ENCODE peak calls at places on chromosome 13, in nine cellular contexts. One of them, this sample, is unnamed.

GRCh38 chr13:29454931-29455481 is 140.5 kb downstream of the SLC7A1 start:
- DNase-seq in H1: peak; percentile 55
- DNase-seq in dorsolateral prefrontal cortex: no peak
- DNase-seq in fibroblast of the aortic adventitia: no peak
- DNase-seq in body of pancreas: no peak
- DNase-seq in AG09319: no peak
- DNase-seq in endothelial cell: no peak
- DNase-seq in testis: no peak
- DNase-seq in GM10248: peak; percentile 47
- DNase-seq in this sample: no peak

GRCh38 chr13:102773441-102774209 is at the start of gene TEX30:
- DNase-seq in GM10248: peak; percentile 94
- DNase-seq in dorsolateral prefrontal cortex: peak; percentile 60
- DNase-seq in body of pancreas: peak; percentile 82
- DNase-seq in fibroblast of the aortic adventitia: peak; percentile 75
- DNase-seq in AG09319: peak; percentile 53
- DNase-seq in H1: peak; percentile 88
- DNase-seq in testis: peak; percentile 83
- DNase-seq in endothelial cell: peak; percentile 87
- DNase-seq in this sample: peak; percentile 90

GRCh38 chr13:111850458-111850857 is 216.5 kb upstream of the SOX1 start:
- DNase-seq in body of pancreas: no peak
- DNase-seq in endothelial cell: no peak
- DNase-seq in testis: no peak
- DNase-seq in dorsolateral prefrontal cortex: no peak
- DNase-seq in H1: peak; percentile 40
- DNase-seq in GM10248: no peak
- DNase-seq in fibroblast of the aortic adventitia: no peak
- DNase-seq in AG09319: no peak
- DNase-seq in this sample: peak; percentile 51

GRCh38 chr13:42497798-42498197 is 76.2 kb upstream of the TNFSF11 start:
- DNase-seq in fibroblast of the aortic adventitia: peak; percentile 90
- DNase-seq in endothelial cell: no peak
- DNase-seq in testis: no peak
- DNase-seq in GM10248: peak; percentile 54
- DNase-seq in dorsolateral prefrontal cortex: no peak
- DNase-seq in AG09319: no peak
- DNase-seq in H1: no peak
- DNase-seq in body of pancreas: no peak
- DNase-seq in this sample: no peak

GRCh38 chr13:32585625-32586021 is 629 bp upstream of the PDS5B start:
- DNase-seq in endothelial cell: peak; percentile 10
- DNase-seq in fibroblast of the aortic adventitia: no peak
- DNase-seq in testis: no peak
- DNase-seq in H1: no peak
- DNase-seq in AG09319: no peak
- DNase-seq in GM10248: no peak
- DNase-seq in dorsolateral prefrontal cortex: no peak
- DNase-seq in body of pancreas: peak; percentile 23
- DNase-seq in this sample: no peak

GRCh38 chr13:112959206-112959605 is 9.8 kb upstream of the MCF2L start:
- DNase-seq in fibroblast of the aortic adventitia: no peak
- DNase-seq in H1: no peak
- DNase-seq in AG09319: no peak
- DNase-seq in dorsolateral prefrontal cortex: no peak
- DNase-seq in testis: peak; percentile 69
- DNase-seq in endothelial cell: no peak
- DNase-seq in GM10248: no peak
- DNase-seq in body of pancreas: no peak
- DNase-seq in this sample: no peak

GRCh38 chr13:106105153-106105552 is 430.3 kb downstream of the EFNB2 start:
- DNase-seq in endothelial cell: no peak
- DNase-seq in AG09319: no peak
- DNase-seq in GM10248: no peak
- DNase-seq in body of pancreas: no peak
- DNase-seq in fibroblast of the aortic adventitia: no peak
- DNase-seq in dorsolateral prefrontal cortex: no peak
- DNase-seq in testis: no peak
- DNase-seq in H1: no peak
- DNase-seq in this sample: no peak

GRCh38 chr13:25276748-25277147 is 10.5 kb downstream of the MTMR6 start:
- DNase-seq in H1: no peak
- DNase-seq in endothelial cell: no peak
- DNase-seq in GM10248: no peak
- DNase-seq in body of pancreas: no peak
- DNase-seq in fibroblast of the aortic adventitia: no peak
- DNase-seq in dorsolateral prefrontal cortex: no peak
- DNase-seq in AG09319: no peak
- DNase-seq in testis: no peak
- DNase-seq in this sample: no peak

GRCh38 chr13:29594710-29595379 is 643 bp downstream of the SLC7A1 start:
- DNase-seq in testis: peak; percentile 48
- DNase-seq in H1: no peak
- DNase-seq in body of pancreas: peak; percentile 64
- DNase-seq in AG09319: no peak
- DNase-seq in dorsolateral prefrontal cortex: no peak
- DNase-seq in endothelial cell: peak; percentile 39
- DNase-seq in fibroblast of the aortic adventitia: peak; percentile 64
- DNase-seq in GM10248: peak; percentile 77
- DNase-seq in this sample: peak; percentile 75

GRCh38 chr13:51765142-51765515 is 38.8 kb downstream of the DHRS12 start:
- DNase-seq in GM10248: no peak
- DNase-seq in endothelial cell: no peak
- DNase-seq in AG09319: no peak
- DNase-seq in testis: no peak
- DNase-seq in dorsolateral prefrontal cortex: no peak
- DNase-seq in fibroblast of the aortic adventitia: peak; percentile 20
- DNase-seq in H1: no peak
- DNase-seq in body of pancreas: no peak
- DNase-seq in this sample: no peak

GRCh38 chr13:24713022-24713421 is 32.8 kb downstream of the ATP12A start:
- DNase-seq in H1: no peak
- DNase-seq in endothelial cell: no peak
- DNase-seq in testis: no peak
- DNase-seq in dorsolateral prefrontal cortex: no peak
- DNase-seq in body of pancreas: no peak
- DNase-seq in GM10248: no peak
- DNase-seq in fibroblast of the aortic adventitia: no peak
- DNase-seq in AG09319: no peak
- DNase-seq in this sample: no peak

GRCh38 chr13:31038834-31039552 is 106.5 kb downstream of the TEX26 start:
- DNase-seq in H1: no peak
- DNase-seq in fibroblast of the aortic adventitia: no peak
- DNase-seq in testis: no peak
- DNase-seq in body of pancreas: no peak
- DNase-seq in GM10248: peak; percentile 46
- DNase-seq in endothelial cell: no peak
- DNase-seq in AG09319: no peak
- DNase-seq in dorsolateral prefrontal cortex: no peak
- DNase-seq in this sample: no peak

GRCh38 chr13:20351279-20352022 is 119.3 kb upstream of the GJB6 start:
- DNase-seq in fibroblast of the aortic adventitia: peak; percentile 38
- DNase-seq in body of pancreas: no peak
- DNase-seq in GM10248: no peak
- DNase-seq in dorsolateral prefrontal cortex: no peak
- DNase-seq in H1: no peak
- DNase-seq in AG09319: no peak
- DNase-seq in testis: no peak
- DNase-seq in endothelial cell: no peak
- DNase-seq in this sample: no peak

GRCh38 chr13:110812111-110812868 is 98.8 kb downstream of the ING1 start:
- DNase-seq in body of pancreas: no peak
- DNase-seq in endothelial cell: no peak
- DNase-seq in fibroblast of the aortic adventitia: peak; percentile 26
- DNase-seq in AG09319: no peak
- DNase-seq in H1: peak; percentile 68
- DNase-seq in dorsolateral prefrontal cortex: no peak
- DNase-seq in testis: no peak
- DNase-seq in GM10248: no peak
- DNase-seq in this sample: no peak

GRCh38 chr13:20702945-20703784 is at the start of gene IL17D:
- DNase-seq in fibroblast of the aortic adventitia: no peak
- DNase-seq in testis: no peak
- DNase-seq in body of pancreas: peak; percentile 32
- DNase-seq in endothelial cell: peak; percentile 36
- DNase-seq in H1: peak; percentile 65
- DNase-seq in dorsolateral prefrontal cortex: no peak
- DNase-seq in AG09319: no peak
- DNase-seq in GM10248: peak; percentile 63
- DNase-seq in this sample: no peak

GRCh38 chr13:27973956-27974662 is 5.0 kb upstream of the CDX2 start:
- DNase-seq in body of pancreas: no peak
- DNase-seq in endothelial cell: no peak
- DNase-seq in fibroblast of the aortic adventitia: no peak
- DNase-seq in dorsolateral prefrontal cortex: no peak
- DNase-seq in H1: no peak
- DNase-seq in GM10248: no peak
- DNase-seq in AG09319: no peak
- DNase-seq in testis: no peak
- DNase-seq in this sample: peak; percentile 29

GRCh38 chr13:65830411-65831172 is 1399.5 kb downstream of the PCDH9 start:
- DNase-seq in H1: no peak
- DNase-seq in dorsolateral prefrontal cortex: no peak
- DNase-seq in fibroblast of the aortic adventitia: no peak
- DNase-seq in endothelial cell: no peak
- DNase-seq in AG09319: no peak
- DNase-seq in GM10248: no peak
- DNase-seq in body of pancreas: no peak
- DNase-seq in testis: no peak
- DNase-seq in this sample: no peak

GRCh38 chr13:112952759-112953541 is 16.1 kb upstream of the MCF2L start:
- DNase-seq in AG09319: no peak
- DNase-seq in testis: no peak
- DNase-seq in body of pancreas: no peak
- DNase-seq in fibroblast of the aortic adventitia: no peak
- DNase-seq in GM10248: no peak
- DNase-seq in H1: no peak
- DNase-seq in dorsolateral prefrontal cortex: no peak
- DNase-seq in endothelial cell: no peak
- DNase-seq in this sample: no peak

GRCh38 chr13:94660695-94661324 is 51.5 kb downstream of the SOX21 start:
- DNase-seq in fibroblast of the aortic adventitia: peak; percentile 51
- DNase-seq in testis: no peak
- DNase-seq in H1: no peak
- DNase-seq in body of pancreas: no peak
- DNase-seq in GM10248: no peak
- DNase-seq in dorsolateral prefrontal cortex: no peak
- DNase-seq in endothelial cell: peak; percentile 15
- DNase-seq in AG09319: no peak
- DNase-seq in this sample: no peak
- TF ChIP-seq CTCF in fibroblast of the aortic adventitia: peak; percentile 54
- TF ChIP-seq CTCF in testis: no peak
- TF ChIP-seq CTCF in H1: peak; percentile 50
- TF ChIP-seq CTCF in body of pancreas: peak; percentile 2
- TF ChIP-seq CTCF in GM10248: peak; percentile 26
- TF ChIP-seq CTCF in dorsolateral prefrontal cortex: peak; percentile 47
- TF ChIP-seq CTCF in endothelial cell: no peak
- TF ChIP-seq CTCF in AG09319: peak; percentile 35
- TF ChIP-seq CTCF in this sample: peak; percentile 70

GRCh38 chr13:49904729-49905456 is 31.2 kb downstream of the SPRYD7 start:
- DNase-seq in fibroblast of the aortic adventitia: no peak
- DNase-seq in dorsolateral prefrontal cortex: no peak
- DNase-seq in testis: no peak
- DNase-seq in GM10248: no peak
- DNase-seq in H1: no peak
- DNase-seq in AG09319: no peak
- DNase-seq in endothelial cell: no peak
- DNase-seq in body of pancreas: no peak
- DNase-seq in this sample: no peak

DNA sequence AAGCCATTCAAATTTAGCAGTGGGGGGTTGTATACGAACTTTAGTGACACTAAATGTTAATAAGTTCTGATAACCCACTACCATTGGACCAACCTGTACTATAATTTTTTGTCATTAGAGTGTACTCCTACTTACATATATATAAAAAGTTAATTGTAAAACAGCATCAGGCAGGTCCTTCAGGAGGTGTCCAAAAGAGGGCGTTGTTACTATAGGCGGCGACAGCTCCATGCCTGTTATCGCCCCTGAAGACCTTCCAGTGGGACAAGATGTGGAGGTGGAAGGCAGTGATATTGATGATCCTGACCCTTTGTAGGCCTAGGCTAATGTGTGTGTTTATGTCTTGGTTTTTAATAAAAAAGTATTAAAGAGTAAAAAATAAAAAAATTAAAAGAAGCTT is 27.5 kb downstream of the SPRYD7 start:
- DNase-seq in testis: no peak
- DNase-seq in dorsolateral prefrontal cortex: no peak
- DNase-seq in AG09319: no peak
- DNase-seq in body of pancreas: no peak
- DNase-seq in H1: no peak
- DNase-seq in endothelial cell: peak; percentile 8
- DNase-seq in GM10248: no peak
- DNase-seq in fibroblast of the aortic adventitia: no peak
- DNase-seq in this sample: no peak
- TF ChIP-seq CTCF in testis: no peak
- TF ChIP-seq CTCF in dorsolateral prefrontal cortex: no peak
- TF ChIP-seq CTCF in AG09319: no peak
- TF ChIP-seq CTCF in body of pancreas: no peak
- TF ChIP-seq CTCF in H1: peak; percentile 47
- TF ChIP-seq CTCF in endothelial cell: no peak
- TF ChIP-seq CTCF in GM10248: no peak
- TF ChIP-seq CTCF in fibroblast of the aortic adventitia: no peak
- TF ChIP-seq CTCF in this sample: peak; percentile 29

DNA sequence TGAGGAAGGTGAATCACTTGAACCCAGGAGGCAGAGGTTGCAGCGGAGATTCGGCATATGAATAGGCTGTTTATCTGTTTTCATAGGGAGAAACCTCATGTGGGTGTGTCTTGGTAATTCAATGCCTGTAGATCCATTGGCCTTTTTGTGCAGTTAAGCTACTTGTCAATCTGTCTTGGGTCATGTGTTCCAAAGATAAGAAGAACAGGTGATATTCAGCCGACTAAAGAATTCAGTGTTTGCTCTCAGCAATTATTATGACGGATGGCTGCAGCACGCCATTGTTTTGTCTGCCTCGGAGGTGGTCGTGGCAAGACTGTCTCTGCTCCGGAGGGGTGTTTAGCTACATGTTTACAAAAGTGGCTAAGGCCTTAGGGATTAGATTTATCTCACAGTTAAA is 573.0 kb upstream of the PCDH9 start:
- DNase-seq in H1: no peak
- DNase-seq in testis: no peak
- DNase-seq in body of pancreas: no peak
- DNase-seq in GM10248: no peak
- DNase-seq in fibroblast of the aortic adventitia: no peak
- DNase-seq in AG09319: no peak
- DNase-seq in endothelial cell: no peak
- DNase-seq in dorsolateral prefrontal cortex: no peak
- DNase-seq in this sample: no peak
- TF ChIP-seq CTCF in H1: no peak
- TF ChIP-seq CTCF in testis: no peak
- TF ChIP-seq CTCF in body of pancreas: no peak
- TF ChIP-seq CTCF in GM10248: no peak
- TF ChIP-seq CTCF in fibroblast of the aortic adventitia: no peak
- TF ChIP-seq CTCF in AG09319: no peak
- TF ChIP-seq CTCF in endothelial cell: no peak
- TF ChIP-seq CTCF in dorsolateral prefrontal cortex: no peak
- TF ChIP-seq CTCF in this sample: no peak

DNA sequence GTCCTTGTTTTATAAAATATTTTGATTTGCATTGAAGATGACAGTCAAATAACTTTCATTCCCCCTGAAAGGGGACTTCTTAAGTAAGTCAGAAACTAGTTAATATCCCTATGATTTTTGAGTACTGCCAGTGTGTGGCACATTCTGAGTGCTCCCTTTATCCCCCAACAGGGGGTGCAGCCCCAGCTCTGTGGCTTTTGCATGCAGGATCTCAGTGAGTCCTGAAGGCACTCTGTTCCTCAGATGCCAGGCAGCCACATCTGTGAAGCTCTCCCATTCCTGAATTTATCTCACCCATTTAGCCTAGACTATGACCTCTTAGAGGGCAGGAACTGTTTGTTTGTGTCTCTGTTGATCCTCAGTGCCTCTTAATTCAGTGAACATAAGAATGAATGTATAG is 123.1 kb downstream of the CDK8 start:
- DNase-seq in endothelial cell: peak; percentile 62
- DNase-seq in GM10248: no peak
- DNase-seq in H1: peak; percentile 59
- DNase-seq in fibroblast of the aortic adventitia: peak; percentile 11
- DNase-seq in testis: no peak
- DNase-seq in body of pancreas: no peak
- DNase-seq in dorsolateral prefrontal cortex: no peak
- DNase-seq in AG09319: no peak
- DNase-seq in this sample: no peak
- TF ChIP-seq CTCF in endothelial cell: peak; percentile 57
- TF ChIP-seq CTCF in GM10248: no peak
- TF ChIP-seq CTCF in H1: peak; percentile 71
- TF ChIP-seq CTCF in fibroblast of the aortic adventitia: peak; percentile 46
- TF ChIP-seq CTCF in testis: no peak
- TF ChIP-seq CTCF in body of pancreas: peak; percentile 39
- TF ChIP-seq CTCF in dorsolateral prefrontal cortex: no peak
- TF ChIP-seq CTCF in AG09319: peak; percentile 28
- TF ChIP-seq CTCF in this sample: peak; percentile 66

This sample was measured in type B pancreatic cell.